ENCODE peak calls at places on chromosome 5, in nine cellular contexts. J is sigmoid colon, E is HepG2, R is SK-N-SH, O is prostate gland, S is H1, C is esophagus muscularis mucosa, D is transverse colon, N is breast epithelium. V is an unnamed sample. For H3K9me3, the result is how much of the 10 kb centered on the place peaks cover.

GRCh38 chr5:72599519-72600400 is 92.5 kb upstream of the ZNF366 start:
- DNase-seq in O (no peak), D (no peak), S (no peak), J (no peak), C (no peak), R (no peak), N (no peak), E (no peak), V (no peak)

GRCh38 chr5:158032246-158032645 is 173.3 kb upstream of the CLINT1 start:
- DNase-seq in S (no peak), N (no peak), O (no peak), R (no peak), C (no peak), E (no peak), D (no peak), J (no peak), V (no peak)

GRCh38 chr5:113043491-113043931 is 66.9 kb downstream of the DCP2 start:
- DNase-seq in R (peak), D (no peak), E (peak), N (no peak), S (peak), J (no peak), O (no peak), C (no peak), V (no peak)

GRCh38 chr5:34891981-34892380 is 23.3 kb downstream of the RAD1 start:
- DNase-seq in O (no peak), S (no peak), N (no peak), E (no peak), J (no peak), D (no peak), C (no peak), R (no peak), V (no peak)

GRCh38 chr5:178228609-178229008 is 4.0 kb downstream of the PHYKPL start:
- DNase-seq in E (no peak), N (no peak), J (no peak), S (no peak), D (no peak), R (no peak), O (no peak), C (no peak), V (no peak)

GRCh38 chr5:178387856-178388190 is 155.2 kb upstream of the PHYKPL start:
- DNase-seq in D (no peak), S (no peak), C (no peak), E (no peak), O (no peak), J (peak), R (peak), N (no peak), V (peak)

GRCh38 chr5:134906811-134907210 is 1.9 kb downstream of the PCBD2 start:
- DNase-seq in O (no peak), C (no peak), S (no peak), R (no peak), N (no peak), E (no peak), D (no peak), J (no peak), V (no peak)

GRCh38 chr5:125295405-125295872 is 549.0 kb upstream of the ZNF608 start:
- DNase-seq in D (no peak), C (no peak), J (no peak), E (no peak), N (no peak), O (no peak), R (no peak), S (no peak), V (no peak)

GRCh38 chr5:142717582-142718215 is 31.8 kb upstream of the FGF1 start:
- DNase-seq in R (peak), D (no peak), J (no peak), N (no peak), S (no peak), C (no peak), O (peak), E (peak), V (no peak)

GRCh38 chr5:54440456-54440893 is 15.0 kb upstream of the HSPB3 start:
- DNase-seq in J (no peak), S (no peak), D (no peak), R (no peak), O (peak), C (peak), E (no peak), N (no peak), V (no peak)

GRCh38 chr5:134549714-134550113 is 24.2 kb downstream of the JADE2 start:
- DNase-seq in E (no peak), N (no peak), O (no peak), S (no peak), J (no peak), R (no peak), D (no peak), C (no peak), V (no peak)

GRCh38 chr5:10584714-10585113 is 20.8 kb downstream of the ANKRD33B start:
- DNase-seq in S (peak), R (no peak), O (no peak), D (no peak), J (no peak), E (no peak), N (no peak), C (no peak), V (no peak)

GRCh38 chr5:72234265-72234700 is 85.8 kb downstream of the MRPS27 start:
- DNase-seq in E (no peak), R (no peak), O (no peak), S (no peak), C (no peak), N (no peak), D (no peak), J (no peak), V (no peak)

GRCh38 chr5:82351754-82352145 is 73.6 kb upstream of the RPS23 start:
- DNase-seq in C (no peak), R (peak), S (no peak), J (no peak), N (no peak), D (no peak), O (peak), E (peak), V (no peak)

GRCh38 chr5:89981871-89982773 is 427.4 kb downstream of the CETN3 start:
- DNase-seq in S (no peak), C (no peak), J (no peak), N (no peak), D (no peak), O (no peak), E (no peak), R (peak), V (no peak)

GRCh38 chr5:128405159-128405558 is 132.9 kb downstream of the FBN2 start:
- DNase-seq in D (no peak), R (no peak), S (no peak), J (no peak), N (no peak), O (no peak), E (no peak), C (no peak), V (no peak)

GRCh38 chr5:139847790-139848507 is 52.3 kb downstream of the PSD2 start:
- DNase-seq in O (no peak), J (peak), N (no peak), E (no peak), D (peak), C (no peak), R (peak), S (peak), V (peak)

GRCh38 chr5:179223961-179224360 is 121.3 kb downstream of the ADAMTS2 start:
- DNase-seq in E (no peak), S (no peak), D (no peak), C (no peak), R (no peak), J (peak), N (no peak), O (no peak), V (peak)

GRCh38 chr5:74141053-74141452 is 499.5 kb downstream of the ENC1 start:
- DNase-seq in S (no peak), J (no peak), C (no peak), E (no peak), O (no peak), R (no peak), D (no peak), N (no peak), V (no peak)

GRCh38 chr5:148844433-148845279 is 18.2 kb downstream of the ADRB2 start:
- DNase-seq in R (no peak), S (no peak), C (no peak), N (no peak), O (no peak), D (no peak), J (no peak), E (no peak), V (no peak)

GRCh38 chr5:118314936-118315335 is 673.4 kb downstream of the DTWD2 start:
- DNase-seq in C (no peak), E (no peak), R (no peak), J (no peak), D (no peak), S (no peak), O (no peak), N (no peak), V (no peak)

GRCh38 chr5:60668715-60669304 is 31.2 kb downstream of the DEPDC1B start:
- DNase-seq in S (no peak), D (no peak), J (no peak), O (no peak), C (no peak), R (peak), N (no peak), E (peak), V (no peak)

GRCh38 chr5:98794001-98794400 is 20.5 kb downstream of the RGMB start:
- DNase-seq in D (no peak), N (no peak), O (no peak), R (no peak), E (no peak), C (no peak), S (no peak), J (no peak), V (no peak)

GRCh38 chr5:9715891-9716335 is 85.8 kb upstream of the TAS2R1 start:
- DNase-seq in N (no peak), J (no peak), C (peak), D (no peak), R (no peak), E (no peak), O (no peak), S (no peak), V (no peak)

GRCh38 chr5:157651623-157652376 is 438 bp downstream of the SOX30 start:
- DNase-seq in R (no peak), O (peak), D (peak), C (no peak), N (peak), J (peak), E (no peak), S (peak), V (no peak)

GRCh38 chr5:73263001-73263710 is 90.2 kb downstream of the TMEM174 start:
- DNase-seq in C (peak), E (no peak), O (no peak), J (no peak), R (no peak), N (no peak), D (no peak), S (no peak), V (no peak)

GRCh38 chr5:90866333-90866732 is 307.7 kb downstream of the ADGRV1 start:
- DNase-seq in R (peak), D (no peak), C (no peak), O (no peak), J (no peak), S (no peak), N (no peak), E (peak), V (no peak)

GRCh38 chr5:177336112-177336511 is 15.4 kb downstream of the LMAN2 start:
- DNase-seq in C (no peak), S (no peak), D (no peak), E (peak), R (peak), N (no peak), O (no peak), J (no peak), V (no peak)

GRCh38 chr5:172179032-172179989 is 8.7 kb downstream of the STK10 start:
- DNase-seq in O (no peak), D (peak), J (no peak), R (no peak), N (no peak), E (no peak), S (no peak), C (no peak), V (no peak)

GRCh38 chr5:113359419-113359818 is 75.4 kb downstream of the TSSK1B start:
- DNase-seq in J (no peak), E (no peak), O (no peak), C (no peak), D (no peak), N (no peak), S (no peak), R (no peak), V (no peak)

GRCh38 chr5:122187426-122187825 is 58.1 kb downstream of the ZNF474 start:
- DNase-seq in C (no peak), R (peak), O (no peak), J (no peak), E (no peak), N (no peak), D (peak), S (no peak), V (no peak)

GRCh38 chr5:127899214-127899610 is 184.4 kb upstream of the SLC12A2 start:
- DNase-seq in E (no peak), D (no peak), N (no peak), S (no peak), J (no peak), C (no peak), O (no peak), R (no peak), V (no peak)

GRCh38 chr5:38831909-38832308 is 13.9 kb upstream of the OSMR start:
- DNase-seq in S (no peak), D (no peak), J (no peak), E (peak), O (no peak), R (peak), C (no peak), N (no peak), V (no peak)

GRCh38 chr5:17305024-17305423 is 87.6 kb downstream of the BASP1 start:
- DNase-seq in R (no peak), O (no peak), N (no peak), S (no peak), D (no peak), E (no peak), C (no peak), J (no peak), V (no peak)

DNA sequence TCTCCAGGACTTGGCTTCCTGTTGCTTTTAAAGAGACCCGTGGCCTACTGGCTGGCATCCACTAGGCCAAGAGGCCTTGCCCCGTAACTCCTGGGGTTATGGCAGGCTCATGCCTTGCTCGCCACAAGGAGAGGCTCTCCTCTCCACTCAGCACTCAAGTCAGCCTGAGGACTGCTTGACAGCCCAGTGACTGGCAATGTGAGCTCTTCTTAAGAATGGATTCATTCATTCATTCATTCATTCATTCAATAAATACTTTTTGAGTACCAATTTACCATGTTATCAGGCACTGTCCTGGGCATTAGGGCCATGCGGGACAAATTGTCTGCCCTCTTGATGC is 22.1 kb downstream of the CSF2 start:
- DNase-seq in N (no peak), J (no peak), R (no peak), D (no peak), O (no peak), E (no peak), C (no peak), S (no peak), V (no peak)
- TF ChIP-seq CTCF in N (no peak), J (no peak), R (no peak), D (no peak), O (no peak), E (no peak), C (no peak), S (no peak), V (no peak)

GRCh38 chr5:37601163-37601562 is 222.0 kb downstream of the WDR70 start:
- DNase-seq in D (no peak), E (no peak), C (no peak), N (no peak), R (no peak), O (no peak), J (no peak), S (no peak), V (no peak)
- TF ChIP-seq POLR2AphosphoS5 in D (no peak), E (no peak), C (no peak), N (no peak), R (no peak), O (no peak), J (no peak), S (no peak), V (no peak)

DNA sequence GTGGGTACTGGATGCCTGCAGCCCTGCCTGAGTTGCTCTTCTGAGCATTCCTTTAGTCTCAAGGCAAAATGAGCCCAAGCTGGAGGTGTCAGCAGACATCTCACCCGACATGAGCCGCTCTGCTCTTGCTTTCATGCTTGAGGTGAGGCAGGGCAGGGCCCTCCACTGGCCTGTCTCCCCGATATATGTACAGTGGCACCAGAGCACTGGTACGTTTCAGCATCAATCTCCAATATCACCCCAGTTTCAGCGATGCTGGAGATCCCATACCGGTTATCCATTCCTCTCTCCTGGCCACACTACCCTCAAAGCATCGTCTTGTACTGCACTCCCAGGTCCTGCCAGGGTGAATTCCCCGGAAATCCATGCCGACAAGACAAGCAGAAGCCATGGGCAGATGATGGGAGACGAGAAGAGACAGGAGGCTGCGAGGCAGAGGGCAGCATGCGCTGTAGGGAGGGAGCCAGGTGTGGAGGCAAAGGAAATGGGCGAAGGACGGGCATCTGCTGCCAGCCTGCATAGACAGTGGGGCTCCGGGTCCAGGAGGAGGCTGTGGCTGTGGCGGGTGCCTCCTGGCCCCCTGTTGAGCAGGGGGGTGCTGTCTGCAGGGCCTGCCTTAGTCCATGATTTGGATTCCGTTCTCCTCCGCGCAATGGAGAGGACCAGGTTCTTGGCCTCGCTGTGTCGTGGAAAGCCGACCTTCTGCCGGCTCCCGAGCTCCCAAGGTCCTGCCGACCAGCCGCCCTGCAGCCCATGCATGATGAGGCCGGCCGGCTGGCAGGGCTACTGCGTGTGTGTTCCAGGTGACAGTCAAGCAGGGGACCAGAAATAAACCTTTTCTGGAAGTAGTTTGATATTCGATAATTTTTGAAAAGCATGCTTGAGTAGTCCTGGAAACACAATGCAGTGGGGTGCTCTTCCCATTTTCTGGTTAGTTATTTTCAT is 152.2 kb upstream of the IRX2 start:
- DNase-seq in N (no peak), J (no peak), R (no peak), S (peak), D (no peak), O (no peak), C (peak), E (no peak), V (peak)
- H3K9me3 ChIP-seq in N (under half), J (under half), R (under half), S (under half), D (under half), O (under half), C (under half), E (under half), V (under half)

GRCh38 chr5:166341708-166342329 is 1949.6 kb upstream of the WWC1 start:
- DNase-seq in S (no peak), N (no peak), D (no peak), C (no peak), O (no peak), R (no peak), J (no peak), E (no peak), V (no peak)
- TF ChIP-seq CTCF in S (peak), N (no peak), D (no peak), C (no peak), O (no peak), R (peak), J (no peak), E (no peak), V (no peak)

DNA sequence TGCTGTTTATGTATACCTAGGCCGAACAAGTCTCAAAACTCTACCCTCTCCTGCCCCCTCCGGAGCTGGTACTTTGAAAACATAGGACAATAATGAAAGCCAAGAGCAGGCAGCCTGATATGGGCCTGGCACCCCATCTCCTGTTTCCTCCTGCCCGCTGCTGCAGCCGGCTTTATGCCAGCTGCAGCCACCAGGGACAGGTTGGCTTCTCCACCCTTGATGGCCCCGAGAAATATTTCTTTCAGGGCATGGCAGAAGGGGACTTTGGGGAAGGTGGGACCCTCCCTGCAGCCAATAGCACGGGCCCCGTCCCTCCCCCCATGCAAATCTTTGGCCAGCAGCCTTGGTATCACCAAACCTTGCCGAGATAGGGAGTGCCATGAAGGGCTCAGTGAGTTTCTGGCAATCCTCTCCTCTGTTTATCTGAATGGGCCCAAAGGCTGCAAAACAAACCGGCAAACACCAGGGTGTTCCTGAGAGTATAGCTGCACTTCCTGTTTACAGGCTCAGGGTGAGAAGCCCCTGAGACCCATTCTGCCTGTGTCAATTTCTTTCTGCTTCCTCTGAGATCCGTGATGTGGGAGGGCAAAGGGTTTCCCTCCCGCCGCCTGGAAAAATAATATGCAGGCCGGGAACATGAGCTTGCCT is 73.4 kb upstream of the BOD1 start:
- DNase-seq in S (no peak), E (peak), O (no peak), C (no peak), N (peak), D (peak), J (no peak), R (peak), V (no peak)
- TF ChIP-seq POLR2AphosphoS5 in S (no peak), E (no peak), O (no peak), C (no peak), N (no peak), D (no peak), J (no peak), R (no peak), V (no peak)

GRCh38 chr5:141303756-141304155 is at the start of gene SLC25A2:
- DNase-seq in C (no peak), N (no peak), J (no peak), O (no peak), R (no peak), S (no peak), D (no peak), E (no peak), V (no peak)

DNA sequence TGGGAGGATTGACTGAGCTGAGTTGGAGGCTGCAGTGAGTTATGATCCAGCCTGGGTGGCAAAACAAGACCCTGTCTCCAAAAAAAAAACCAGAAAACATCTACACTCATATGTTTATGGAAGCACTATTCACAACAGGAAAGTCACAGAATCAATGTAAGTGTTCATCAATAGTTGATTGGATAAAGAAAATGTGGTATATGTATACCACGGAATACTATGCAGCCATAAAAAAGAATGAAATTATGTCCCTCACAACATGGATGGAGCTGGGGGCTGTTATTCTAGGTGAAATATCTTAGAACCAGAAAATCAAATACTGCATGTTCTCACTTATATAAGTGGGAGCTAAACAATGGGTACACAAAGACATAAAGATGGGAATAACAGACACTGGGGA is 2.8 kb upstream of the SLC25A2 start:
- DNase-seq in D (no peak), E (no peak), J (no peak), N (no peak), C (no peak), R (no peak), S (no peak), O (no peak), V (no peak)
- H3K9me3 ChIP-seq in D (half or more), E (under half), J (under half), N (half or more), C (half or more), R (under half), S (under half), O (under half), V (half or more)

V was measured in suprapubic skin.